ENCODE peak calls at places on chromosome 15, in five cellular contexts. L is GM12865, X is GM10248, I is gastrocnemius medialis, V is tibial artery. R is an unnamed sample.

GRCh38 chr15:66617137-66618090 is 51.6 kb upstream of the LCTL start:
- DNase-seq in L (peak; percentile 52), X (no peak), I (peak; percentile 21), V (peak; percentile 88), R (peak; percentile 38)

GRCh38 chr15:99550077-99550476 is 15.7 kb upstream of the MEF2A start:
- DNase-seq in L (no peak), X (no peak), I (no peak), V (no peak), R (no peak)

GRCh38 chr15:29734917-29735572 is 87.2 kb downstream of the TJP1 start:
- DNase-seq in L (peak; percentile 28), X (no peak), I (no peak), V (no peak), R (no peak)

GRCh38 chr15:66704019-66704782 is 2.2 kb downstream of the SMAD6 start:
- DNase-seq in L (no peak), X (no peak), I (no peak), V (no peak), R (no peak)

GRCh38 chr15:79673416-79674123 is 223.2 kb downstream of the MTHFS start:
- DNase-seq in L (peak; percentile 76), X (peak; percentile 64), I (no peak), V (no peak), R (peak; percentile 74)

GRCh38 chr15:89812847-89813320 is 1.8 kb downstream of the ANPEP start:
- DNase-seq in L (no peak), X (no peak), I (no peak), V (no peak), R (no peak)

GRCh38 chr15:80695099-80695910 is at the start of gene ABHD17C:
- DNase-seq in L (peak; percentile 70), X (peak; percentile 82), I (peak; percentile 22), V (peak; percentile 46), R (peak; percentile 30)

GRCh38 chr15:68729789-68730201 is 90.9 kb downstream of the ANP32A start:
- DNase-seq in L (no peak), X (no peak), I (no peak), V (no peak), R (peak; percentile 25)

GRCh38 chr15:63576441-63576840 is 20.7 kb upstream of the FBXL22 start:
- DNase-seq in L (no peak), X (no peak), I (no peak), V (no peak), R (no peak)

GRCh38 chr15:80615783-80616391 is 79.2 kb upstream of the ABHD17C start:
- DNase-seq in L (no peak), X (no peak), I (peak; percentile 24), V (no peak), R (peak; percentile 57)

GRCh38 chr15:26722621-26723160 is 50.2 kb downstream of the GABRB3 start:
- DNase-seq in L (no peak), X (no peak), I (no peak), V (no peak), R (no peak)

GRCh38 chr15:59892995-59893394 is 111.1 kb upstream of the FOXB1 start:
- DNase-seq in L (no peak), X (no peak), I (no peak), V (no peak), R (no peak)

GRCh38 chr15:78396976-78397375 is 41.0 kb upstream of the IREB2 start:
- DNase-seq in L (no peak), X (no peak), I (peak; percentile 40), V (no peak), R (peak; percentile 20)

GRCh38 chr15:32641517-32642059 is at the start of gene SCG5:
- DNase-seq in L (no peak), X (no peak), I (no peak), V (no peak), R (no peak)

GRCh38 chr15:77904436-77904821 is 173.1 kb downstream of the TBC1D2B start:
- DNase-seq in L (no peak), X (no peak), I (no peak), V (peak; percentile 12), R (no peak)

GRCh38 chr15:68524753-68525584 is 53.8 kb upstream of the CORO2B start:
- DNase-seq in L (no peak), X (no peak), I (no peak), V (no peak), R (peak; percentile 58)

GRCh38 chr15:64456634-64457108 is 3.7 kb upstream of the ZNF609 start:
- DNase-seq in L (no peak), X (no peak), I (no peak), V (no peak), R (no peak)

GRCh38 chr15:52236015-52236414 is 44.8 kb upstream of the GNB5 start:
- DNase-seq in L (peak; percentile 34), X (no peak), I (no peak), V (no peak), R (no peak)

GRCh38 chr15:92429378-92430066 is 35.8 kb downstream of the ST8SIA2 start:
- DNase-seq in L (no peak), X (no peak), I (no peak), V (no peak), R (peak; percentile 83)

GRCh38 chr15:64653757-64654156 is 121.6 kb downstream of the RBPMS2 start:
- DNase-seq in L (no peak), X (no peak), I (no peak), V (no peak), R (no peak)

GRCh38 chr15:99104788-99105515 is at the start of gene SYNM:
- DNase-seq in L (peak; percentile 86), X (peak; percentile 90), I (peak; percentile 91), V (peak; percentile 75), R (peak; percentile 37)

GRCh38 chr15:90028376-90028775 is 27.3 kb downstream of the ZNF710 start:
- DNase-seq in L (no peak), X (no peak), I (no peak), V (no peak), R (no peak)

GRCh38 chr15:97680606-97681220 is 279.8 kb upstream of the ARRDC4 start:
- DNase-seq in L (no peak), X (no peak), I (no peak), V (no peak), R (no peak)

GRCh38 chr15:48733615-48734014 is 77.3 kb downstream of the CEP152 start:
- DNase-seq in L (no peak), X (no peak), I (no peak), V (no peak), R (no peak)

GRCh38 chr15:84685304-84685703 is 27.3 kb upstream of the NMB start:
- DNase-seq in L (no peak), X (no peak), I (peak; percentile 55), V (peak; percentile 66), R (peak; percentile 84)

GRCh38 chr15:95972136-95972553 is 358.4 kb upstream of the NR2F2 start:
- DNase-seq in L (peak; percentile 14), X (no peak), I (no peak), V (no peak), R (peak; percentile 70)

GRCh38 chr15:89377842-89378698 is 43.4 kb upstream of the POLG start:
- DNase-seq in L (no peak), X (no peak), I (no peak), V (no peak), R (no peak)

GRCh38 chr15:56824174-56824573 is 90.9 kb upstream of the ZNF280D start:
- DNase-seq in L (no peak), X (no peak), I (peak; percentile 40), V (no peak), R (no peak)

GRCh38 chr15:43903864-43904290 is 77.1 kb downstream of the WDR76 start:
- DNase-seq in L (peak; percentile 76), X (peak; percentile 80), I (no peak), V (peak; percentile 36), R (peak; percentile 29)

DNA sequence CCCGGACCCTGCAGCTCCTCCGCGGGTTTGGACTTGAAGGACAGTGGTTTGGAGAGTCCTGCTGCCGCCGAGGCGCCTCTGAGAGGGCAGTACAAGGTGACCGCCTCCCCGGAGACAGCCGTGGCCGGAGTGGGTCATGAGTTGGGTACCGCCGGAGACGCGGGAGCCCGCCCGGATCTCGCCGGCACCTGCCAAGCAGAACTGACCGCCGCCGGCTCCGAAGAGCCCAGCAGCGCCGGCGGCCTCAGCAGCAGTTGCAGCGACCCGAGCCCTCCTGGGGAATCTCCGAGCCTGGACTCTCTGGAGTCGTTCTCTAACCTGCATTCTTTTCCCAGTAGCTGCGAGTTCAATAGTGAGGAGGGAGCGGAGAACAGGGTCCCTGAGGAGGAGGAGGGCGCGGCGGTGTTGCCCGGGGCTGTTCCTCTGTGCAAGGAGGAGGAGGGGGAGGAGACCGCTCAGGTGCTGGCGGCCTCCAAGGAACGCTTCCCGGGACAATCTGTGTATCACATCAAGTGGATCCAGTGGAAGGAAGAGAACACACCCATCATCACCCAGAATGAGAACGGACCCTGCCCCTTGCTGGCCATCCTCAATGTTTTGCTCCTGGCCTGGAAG is 626 bp downstream of the MINDY2 start:
- DNase-seq in L (peak; percentile 41), X (peak; percentile 42), I (peak; percentile 49), V (peak; percentile 54), R (peak; percentile 23)
- TF ChIP-seq CTCF in L (no peak), X (no peak), I (no peak), V (no peak), R (no peak)

GRCh38 chr15:58546635-58547627 is 115.1 kb downstream of the LIPC start:
- DNase-seq in L (no peak), X (no peak), I (peak; percentile 85), V (peak; percentile 49), R (peak; percentile 93)
- TF ChIP-seq CTCF in L (no peak), X (no peak), I (no peak), V (no peak), R (no peak)

DNA sequence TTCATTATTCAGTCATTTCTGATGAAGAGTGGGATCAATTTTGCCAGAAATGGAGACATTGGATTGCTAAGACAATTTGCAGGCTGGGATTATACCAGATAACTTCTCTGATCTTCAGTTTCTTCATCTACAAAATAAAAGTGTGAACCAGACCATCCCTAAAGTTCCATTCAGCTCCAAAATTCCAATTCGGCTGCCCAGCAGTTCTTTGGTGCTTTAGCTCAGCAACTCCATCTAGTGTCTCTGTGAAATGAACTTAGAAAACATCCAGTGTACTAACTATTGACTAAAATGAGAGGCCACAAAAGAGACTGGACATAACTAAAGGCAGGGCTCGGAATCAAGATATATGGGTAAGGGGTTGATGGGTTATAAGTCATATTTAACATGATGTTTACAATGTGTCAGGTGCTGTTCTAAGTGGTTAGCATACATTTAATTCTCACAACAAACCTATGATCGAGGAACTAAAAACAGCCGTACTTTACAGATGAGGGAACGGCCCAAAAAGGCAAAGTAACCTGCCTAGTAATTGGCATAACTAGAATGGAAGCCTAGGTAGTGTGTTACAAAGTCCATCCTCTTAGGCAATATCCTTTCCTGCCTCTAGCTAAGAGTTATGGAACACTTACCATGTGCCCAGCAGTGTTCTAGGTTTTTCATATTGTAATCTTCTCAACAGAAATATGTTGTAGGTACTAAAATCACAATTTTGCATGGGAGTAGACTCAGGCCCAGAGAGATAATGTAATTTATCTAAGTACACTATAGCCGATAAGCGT is 17.0 kb downstream of the THAP10 start:
- DNase-seq in L (no peak), X (no peak), I (no peak), V (no peak), R (peak; percentile 48)
- TF ChIP-seq CTCF in L (peak; percentile 22), X (peak; percentile 36), I (peak; percentile 9), V (peak; percentile 58), R (peak; percentile 76)

DNA sequence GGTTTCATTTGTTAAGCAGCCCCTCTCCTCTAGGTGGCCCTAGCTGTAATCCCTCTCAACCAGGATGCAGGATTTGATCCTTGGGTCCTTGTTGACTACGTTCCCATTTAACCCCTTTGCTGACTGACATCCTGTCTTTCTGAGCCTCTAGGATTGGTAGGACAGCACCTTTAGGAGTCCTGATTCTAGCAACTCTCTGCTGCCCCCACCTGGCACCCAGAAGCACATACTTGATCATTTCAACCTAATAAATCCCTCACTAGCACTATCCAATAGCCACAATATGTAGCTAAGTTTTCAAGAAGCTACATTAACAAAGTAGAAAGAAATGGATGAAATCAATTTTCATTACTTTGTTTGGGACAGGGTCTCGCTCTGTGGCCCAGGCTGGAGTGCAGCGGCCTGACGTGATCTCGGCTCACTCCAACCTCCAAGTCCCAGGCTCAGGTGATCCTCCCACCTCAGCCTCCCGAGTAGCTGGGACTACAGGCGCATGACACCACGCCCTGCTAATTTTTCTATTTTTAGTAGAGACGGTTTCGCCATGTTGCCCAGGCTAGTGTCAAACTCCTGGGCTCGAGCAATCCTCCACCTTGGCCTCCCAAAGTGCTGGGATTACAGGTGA is 28.3 kb downstream of the RSL24D1 start:
- DNase-seq in L (peak; percentile 85), X (peak; percentile 61), I (no peak), V (peak; percentile 24), R (peak; percentile 57)
- TF ChIP-seq CTCF in L (peak; percentile 84), X (peak; percentile 83), I (no peak), V (peak; percentile 69), R (peak; percentile 84)

R was measured in HFFc6.